ENCODE peak calls at places on chromosomes 2 and 18, in six cellular contexts. B is PC-3; R is activated CD4-positive, alpha-beta T cell treated with anti-CD3 and anti-CD28 coated beads, Interleukin-2, amount 10 ng/mL, durations not matched to agents 7 days and 5 days; Q is AG08395; V is NCI-H2081; P is germinal center. H is an unnamed sample.

GRCh38 chr2:69531186-69531585 is 94.0 kb upstream of the NFU1 start:
- DNase-seq in B (no peak), R (no peak), Q (no peak), V (no peak), P (no peak), H (no peak)

GRCh38 chr2:207225773-207226172 is 60.0 kb upstream of the KLF7 start:
- DNase-seq in B (no peak), R (no peak), Q (no peak), V (no peak), P (no peak), H (no peak)

GRCh38 chr2:71891155-71891554 is 256.5 kb downstream of the CYP26B1 start:
- DNase-seq in B (no peak), R (no peak), Q (no peak), V (no peak), P (no peak), H (no peak)

GRCh38 chr18:45764000-45764686 is 40.2 kb downstream of the SLC14A1 start:
- DNase-seq in B (peak; percentile 63), R (no peak), Q (peak; percentile 33), V (no peak), P (no peak), H (no peak)

GRCh38 chr2:46077522-46078062 is 219.6 kb upstream of the EPAS1 start:
- DNase-seq in B (no peak), R (no peak), Q (no peak), V (no peak), P (no peak), H (no peak)

GRCh38 chr2:122927710-122928249 is 1097.3 kb upstream of the CNTNAP5 start:
- DNase-seq in B (no peak), R (no peak), Q (no peak), V (no peak), P (no peak), H (no peak)

GRCh38 chr18:32450026-32450681 is 20.5 kb downstream of the GAREM1 start:
- DNase-seq in B (no peak), R (no peak), Q (no peak), V (no peak), P (no peak), H (no peak)

GRCh38 chr2:172248381-172249173 is 145.9 kb upstream of the DLX2 start:
- DNase-seq in B (peak; percentile 96), R (no peak), Q (peak; percentile 38), V (no peak), P (no peak), H (no peak)

GRCh38 chr2:50509852-50510251 is 522.1 kb downstream of the NRXN1 start:
- DNase-seq in B (no peak), R (no peak), Q (no peak), V (no peak), P (no peak), H (no peak)

GRCh38 chr2:42101641-42102605 is 54.1 kb downstream of the PKDCC start:
- DNase-seq in B (peak; percentile 23), R (peak; percentile 91), Q (peak; percentile 86), V (no peak), P (peak; percentile 75), H (no peak)